ENCODE peak calls at places on chromosome 7, in four cellular contexts. One of them, this sample, is unnamed.

GRCh38 chr7:37987732-37988131 is 67.3 kb downstream of the EPDR1 start:
- DNase-seq in heart right ventricle: no peak
- DNase-seq in ovary: no peak
- DNase-seq in CD8-positive, alpha-beta T cell: no peak
- DNase-seq in this sample: peak

GRCh38 chr7:43294080-43294630 is 181.7 kb downstream of the HECW1 start:
- DNase-seq in heart right ventricle: no peak
- DNase-seq in ovary: no peak
- DNase-seq in CD8-positive, alpha-beta T cell: no peak
- DNase-seq in this sample: no peak

GRCh38 chr7:117285821-117286220 is 37.0 kb downstream of the WNT2 start:
- DNase-seq in heart right ventricle: no peak
- DNase-seq in ovary: no peak
- DNase-seq in CD8-positive, alpha-beta T cell: no peak
- DNase-seq in this sample: no peak

GRCh38 chr7:20329389-20330175 is 1.1 kb upstream of the ITGB8 start:
- DNase-seq in heart right ventricle: peak
- DNase-seq in ovary: peak
- DNase-seq in CD8-positive, alpha-beta T cell: no peak
- DNase-seq in this sample: peak

GRCh38 chr7:48224042-48224441 is 52.8 kb downstream of the ABCA13 start:
- DNase-seq in heart right ventricle: no peak
- DNase-seq in ovary: no peak
- DNase-seq in CD8-positive, alpha-beta T cell: no peak
- DNase-seq in this sample: no peak

GRCh38 chr7:143448429-143448828 is 5.2 kb downstream of the TAS2R60 start:
- DNase-seq in heart right ventricle: no peak
- DNase-seq in ovary: no peak
- DNase-seq in CD8-positive, alpha-beta T cell: no peak
- DNase-seq in this sample: no peak

GRCh38 chr7:100469227-100470044 is 5.4 kb upstream of the SPACDR start:
- DNase-seq in heart right ventricle: peak
- DNase-seq in ovary: peak
- DNase-seq in CD8-positive, alpha-beta T cell: peak
- DNase-seq in this sample: peak

GRCh38 chr7:91657386-91658120 is 222.9 kb downstream of the MTERF1 start:
- DNase-seq in heart right ventricle: no peak
- DNase-seq in ovary: no peak
- DNase-seq in CD8-positive, alpha-beta T cell: no peak
- DNase-seq in this sample: no peak

GRCh38 chr7:95950698-95951097 is 178.3 kb downstream of the DYNC1I1 start:
- DNase-seq in heart right ventricle: no peak
- DNase-seq in ovary: no peak
- DNase-seq in CD8-positive, alpha-beta T cell: no peak
- DNase-seq in this sample: no peak

GRCh38 chr7:106871793-106872571 is 6.9 kb downstream of the PIK3CG start:
- DNase-seq in heart right ventricle: no peak
- DNase-seq in ovary: no peak
- DNase-seq in CD8-positive, alpha-beta T cell: no peak
- DNase-seq in this sample: no peak

GRCh38 chr7:106870983-106871410 is 5.9 kb downstream of the PIK3CG start:
- DNase-seq in heart right ventricle: no peak
- DNase-seq in ovary: no peak
- DNase-seq in CD8-positive, alpha-beta T cell: no peak
- DNase-seq in this sample: peak

GRCh38 chr7:106868364-106868763 is 3.3 kb downstream of the PIK3CG start:
- DNase-seq in heart right ventricle: no peak
- DNase-seq in ovary: no peak
- DNase-seq in CD8-positive, alpha-beta T cell: no peak
- DNase-seq in this sample: no peak

GRCh38 chr7:106869954-106870353 is 4.9 kb downstream of the PIK3CG start:
- DNase-seq in heart right ventricle: no peak
- DNase-seq in ovary: no peak
- DNase-seq in CD8-positive, alpha-beta T cell: no peak
- DNase-seq in this sample: no peak

GRCh38 chr7:106870528-106870927 is 5.4 kb downstream of the PIK3CG start:
- DNase-seq in heart right ventricle: no peak
- DNase-seq in ovary: no peak
- DNase-seq in CD8-positive, alpha-beta T cell: no peak
- DNase-seq in this sample: no peak
- H3K4me3 ChIP-seq in heart right ventricle: no peak
- H3K4me3 ChIP-seq in ovary: no peak
- H3K4me3 ChIP-seq in CD8-positive, alpha-beta T cell: no peak
- H3K4me3 ChIP-seq in this sample: peak

DNA sequence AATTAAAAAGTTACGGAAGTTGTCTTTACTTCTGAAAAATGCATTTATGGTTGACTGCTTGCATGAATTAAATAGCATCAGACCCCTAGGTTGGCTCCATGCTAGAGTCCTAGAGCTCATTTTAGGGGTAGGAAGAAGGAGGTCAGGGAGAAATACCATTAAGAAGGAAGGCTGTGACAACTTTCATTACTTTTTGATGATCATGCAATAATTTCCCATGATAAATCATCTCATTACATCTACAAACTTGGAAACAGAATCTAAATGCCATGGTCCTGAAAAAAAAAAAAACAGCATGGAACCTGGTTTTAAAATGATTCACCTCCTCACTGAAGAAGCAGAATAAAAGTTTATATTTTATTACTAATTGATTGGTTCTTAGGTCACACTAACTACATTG is 20.3 kb upstream of the PLXNA4 start:
- DNase-seq in heart right ventricle: no peak
- DNase-seq in ovary: no peak
- DNase-seq in CD8-positive, alpha-beta T cell: no peak
- DNase-seq in this sample: no peak
- H3K4me3 ChIP-seq in heart right ventricle: no peak
- H3K4me3 ChIP-seq in ovary: no peak
- H3K4me3 ChIP-seq in CD8-positive, alpha-beta T cell: no peak
- H3K4me3 ChIP-seq in this sample: no peak

GRCh38 chr7:111082351-111082750 is 8.6 kb upstream of the LRRN3 start:
- DNase-seq in heart right ventricle: no peak
- DNase-seq in ovary: no peak
- DNase-seq in CD8-positive, alpha-beta T cell: no peak
- DNase-seq in this sample: no peak
- H3K4me3 ChIP-seq in heart right ventricle: no peak
- H3K4me3 ChIP-seq in ovary: no peak
- H3K4me3 ChIP-seq in CD8-positive, alpha-beta T cell: no peak
- H3K4me3 ChIP-seq in this sample: no peak

DNA sequence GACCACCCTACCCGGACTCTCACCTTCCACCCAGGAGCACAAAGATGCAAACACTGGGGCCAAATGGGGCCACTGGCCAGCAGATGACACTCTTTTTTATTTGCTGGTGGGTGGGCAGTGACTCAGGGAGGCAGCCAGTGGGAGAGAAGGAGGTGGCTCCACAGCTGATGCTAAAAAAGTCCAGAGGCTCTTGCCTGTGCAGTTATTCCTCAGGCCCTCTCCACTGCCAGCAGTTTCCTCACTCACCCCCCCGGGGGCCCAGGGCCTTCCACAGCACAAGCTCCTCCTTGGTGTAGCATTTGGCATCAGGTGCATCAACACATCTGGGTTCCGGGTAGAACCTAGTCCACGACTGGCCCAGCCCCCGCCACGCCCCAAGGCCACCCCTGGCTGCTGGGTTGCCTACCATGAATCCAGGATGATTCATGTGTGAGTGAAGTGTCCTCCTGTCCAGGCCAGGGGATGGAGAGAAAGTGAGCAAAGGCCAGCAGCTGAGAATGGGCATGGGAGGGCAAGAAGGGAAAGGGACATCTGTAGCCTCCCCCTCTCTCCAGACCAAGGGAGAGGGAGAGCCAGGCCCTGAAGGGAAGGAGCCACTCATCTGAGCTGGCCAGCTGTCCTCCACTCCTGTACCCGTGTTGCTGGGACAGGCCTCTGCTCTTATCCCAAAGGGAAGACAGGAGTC is 1.7 kb upstream of the KCNH2 start:
- DNase-seq in heart right ventricle: no peak
- DNase-seq in ovary: no peak
- DNase-seq in CD8-positive, alpha-beta T cell: no peak
- DNase-seq in this sample: no peak
- H3K4me3 ChIP-seq in heart right ventricle: no peak
- H3K4me3 ChIP-seq in ovary: no peak
- H3K4me3 ChIP-seq in CD8-positive, alpha-beta T cell: no peak
- H3K4me3 ChIP-seq in this sample: no peak

DNA sequence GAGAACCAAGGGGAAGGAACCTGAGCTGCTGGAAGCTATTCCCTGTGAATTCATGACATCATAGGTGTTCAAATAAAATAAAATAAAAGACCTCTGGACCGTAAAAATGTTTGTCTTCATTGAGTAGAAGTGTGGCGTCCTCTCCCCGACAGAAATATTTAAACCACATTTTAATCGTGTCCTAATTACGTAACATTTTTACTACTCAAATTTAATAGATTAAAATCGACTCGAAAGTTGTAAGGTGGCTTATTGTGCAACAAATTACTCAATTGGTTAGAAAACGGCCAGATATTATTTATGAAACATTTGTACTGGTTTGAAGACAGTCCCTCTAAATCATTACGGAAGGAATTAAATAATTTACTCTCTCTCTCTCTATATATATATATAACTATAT is 15.5 kb upstream of the NCAPG2 start:
- DNase-seq in heart right ventricle: no peak
- DNase-seq in ovary: no peak
- DNase-seq in CD8-positive, alpha-beta T cell: no peak
- DNase-seq in this sample: peak
- H3K4me3 ChIP-seq in heart right ventricle: no peak
- H3K4me3 ChIP-seq in ovary: no peak
- H3K4me3 ChIP-seq in CD8-positive, alpha-beta T cell: no peak
- H3K4me3 ChIP-seq in this sample: no peak

GRCh38 chr7:33039257-33039904 is 23.2 kb downstream of the NT5C3A start:
- DNase-seq in heart right ventricle: no peak
- DNase-seq in ovary: no peak
- DNase-seq in CD8-positive, alpha-beta T cell: no peak
- DNase-seq in this sample: no peak
- H3K4me3 ChIP-seq in heart right ventricle: peak
- H3K4me3 ChIP-seq in ovary: peak
- H3K4me3 ChIP-seq in CD8-positive, alpha-beta T cell: peak
- H3K4me3 ChIP-seq in this sample: no peak

GRCh38 chr7:141586878-141587277 is 35.7 kb downstream of the AGK start:
- DNase-seq in heart right ventricle: no peak
- DNase-seq in ovary: no peak
- DNase-seq in CD8-positive, alpha-beta T cell: no peak
- DNase-seq in this sample: no peak
- H3K4me3 ChIP-seq in heart right ventricle: no peak
- H3K4me3 ChIP-seq in ovary: no peak
- H3K4me3 ChIP-seq in CD8-positive, alpha-beta T cell: no peak
- H3K4me3 ChIP-seq in this sample: no peak

GRCh38 chr7:94295805-94296204 is 98.9 kb upstream of the COL1A2 start:
- DNase-seq in heart right ventricle: peak
- DNase-seq in ovary: no peak
- DNase-seq in CD8-positive, alpha-beta T cell: no peak
- DNase-seq in this sample: no peak
- H3K4me3 ChIP-seq in heart right ventricle: peak
- H3K4me3 ChIP-seq in ovary: no peak
- H3K4me3 ChIP-seq in CD8-positive, alpha-beta T cell: no peak
- H3K4me3 ChIP-seq in this sample: no peak

DNA sequence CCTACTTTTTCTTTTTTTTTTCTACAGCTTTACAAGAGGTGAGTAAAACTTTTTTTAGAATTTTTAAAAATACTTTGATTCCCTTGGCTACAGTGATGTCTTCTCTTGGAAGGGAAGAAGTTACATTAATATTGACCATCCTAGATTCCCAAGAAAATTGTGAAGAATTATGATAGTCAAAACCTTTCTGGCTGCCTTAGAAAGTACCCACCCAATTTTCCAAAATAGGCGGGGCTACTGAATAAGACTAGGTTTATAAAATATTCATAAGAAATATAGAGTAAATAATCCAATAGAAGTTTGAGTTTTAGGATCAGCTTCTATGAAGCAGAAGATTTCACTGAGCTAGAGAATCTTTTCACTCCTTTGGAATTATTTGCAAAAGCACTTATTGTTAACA is 3.0 kb downstream of the COL1A2 start:
- DNase-seq in heart right ventricle: no peak
- DNase-seq in ovary: no peak
- DNase-seq in CD8-positive, alpha-beta T cell: no peak
- DNase-seq in this sample: no peak
- H3K4me3 ChIP-seq in heart right ventricle: peak
- H3K4me3 ChIP-seq in ovary: no peak
- H3K4me3 ChIP-seq in CD8-positive, alpha-beta T cell: no peak
- H3K4me3 ChIP-seq in this sample: no peak

GRCh38 chr7:98180751-98181150 is 30.5 kb upstream of the BHLHA15 start:
- DNase-seq in heart right ventricle: no peak
- DNase-seq in ovary: no peak
- DNase-seq in CD8-positive, alpha-beta T cell: no peak
- DNase-seq in this sample: no peak

GRCh38 chr7:98177553-98177952 is 33.7 kb upstream of the BHLHA15 start:
- DNase-seq in heart right ventricle: no peak
- DNase-seq in ovary: no peak
- DNase-seq in CD8-positive, alpha-beta T cell: no peak
- DNase-seq in this sample: no peak

GRCh38 chr7:98175260-98175604 is 36.0 kb upstream of the BHLHA15 start:
- DNase-seq in heart right ventricle: no peak
- DNase-seq in ovary: no peak
- DNase-seq in CD8-positive, alpha-beta T cell: no peak
- DNase-seq in this sample: no peak

GRCh38 chr7:98178321-98178720 is 32.9 kb upstream of the BHLHA15 start:
- DNase-seq in heart right ventricle: peak
- DNase-seq in ovary: no peak
- DNase-seq in CD8-positive, alpha-beta T cell: no peak
- DNase-seq in this sample: no peak

DNA sequence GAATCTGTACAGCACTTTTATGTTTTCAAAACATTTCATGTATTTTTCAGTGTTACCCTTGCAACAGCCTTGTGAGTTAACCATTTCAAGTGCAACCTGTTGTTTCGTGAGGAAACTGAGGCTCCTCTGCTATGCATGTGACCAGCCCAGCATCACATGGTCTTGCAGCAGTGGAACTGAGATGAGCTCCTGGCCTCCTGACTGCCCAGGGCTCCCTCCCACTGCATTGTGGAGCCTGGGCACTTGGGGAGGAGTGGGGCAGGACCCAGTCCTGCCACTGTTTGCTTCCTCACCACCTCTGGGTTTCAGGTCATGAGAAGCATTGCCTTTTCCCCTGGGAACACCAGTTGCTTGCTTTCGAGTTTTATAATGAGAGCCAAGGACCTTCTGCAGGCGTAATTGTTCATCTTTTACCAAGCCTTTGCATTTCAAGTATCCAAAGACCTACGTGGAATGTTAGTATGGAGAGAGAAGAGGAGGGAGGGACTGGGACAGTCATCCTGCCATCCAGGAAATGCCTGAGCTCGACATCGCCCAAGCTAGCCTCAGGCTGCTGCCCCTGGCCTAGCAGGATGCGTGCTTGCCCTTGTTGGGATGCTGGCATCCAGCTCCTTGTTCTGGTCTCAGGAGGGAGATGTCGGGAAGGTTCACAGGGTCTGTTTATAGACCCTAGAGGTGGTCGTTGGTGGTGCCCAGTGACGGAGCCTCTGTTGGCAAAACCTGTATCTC is 32.3 kb upstream of the BHLHA15 start:
- DNase-seq in heart right ventricle: no peak
- DNase-seq in ovary: no peak
- DNase-seq in CD8-positive, alpha-beta T cell: no peak
- DNase-seq in this sample: no peak
- H3K4me3 ChIP-seq in heart right ventricle: no peak
- H3K4me3 ChIP-seq in ovary: no peak
- H3K4me3 ChIP-seq in CD8-positive, alpha-beta T cell: no peak
- H3K4me3 ChIP-seq in this sample: no peak